ENCODE peak calls at places on chromosomes 2 and 18, in five cellular contexts. One of them, this sample, is unnamed.

GRCh38 chr18:52345428-52345827 is 5.4 kb downstream of the DCC start:
- DNase-seq in Peyer's patch: no peak
- DNase-seq in HCT116: no peak
- DNase-seq in body of pancreas: no peak
- DNase-seq in GM23338: no peak
- DNase-seq in this sample: no peak

GRCh38 chr2:138209009-138209408 is 244.7 kb downstream of the HNMT start:
- DNase-seq in Peyer's patch: no peak
- DNase-seq in HCT116: no peak
- DNase-seq in body of pancreas: no peak
- DNase-seq in GM23338: no peak
- DNase-seq in this sample: no peak

GRCh38 chr2:218995561-218995960 is 2.3 kb upstream of the CRYBA2 start:
- DNase-seq in Peyer's patch: no peak
- DNase-seq in HCT116: no peak
- DNase-seq in body of pancreas: no peak
- DNase-seq in GM23338: no peak
- DNase-seq in this sample: no peak

GRCh38 chr18:13292736-13293135 is 74.2 kb downstream of the LDLRAD4 start:
- DNase-seq in Peyer's patch: no peak
- DNase-seq in HCT116: no peak
- DNase-seq in body of pancreas: no peak
- DNase-seq in GM23338: peak
- DNase-seq in this sample: no peak

GRCh38 chr2:205687018-205687956 is 5.0 kb downstream of the NRP2 start:
- DNase-seq in Peyer's patch: peak
- DNase-seq in HCT116: no peak
- DNase-seq in body of pancreas: no peak
- DNase-seq in GM23338: no peak
- DNase-seq in this sample: no peak

GRCh38 chr2:111896576-111896975 is 1.8 kb upstream of the MERTK start:
- DNase-seq in Peyer's patch: no peak
- DNase-seq in HCT116: no peak
- DNase-seq in body of pancreas: no peak
- DNase-seq in GM23338: no peak
- DNase-seq in this sample: no peak

GRCh38 chr2:144519934-144520717 is at the start of gene ZEB2:
- DNase-seq in Peyer's patch: no peak
- DNase-seq in HCT116: peak
- DNase-seq in body of pancreas: peak
- DNase-seq in GM23338: peak
- DNase-seq in this sample: peak

GRCh38 chr2:39313575-39313974 is 69.8 kb upstream of the CDKL4 start:
- DNase-seq in Peyer's patch: no peak
- DNase-seq in HCT116: no peak
- DNase-seq in body of pancreas: no peak
- DNase-seq in GM23338: no peak
- DNase-seq in this sample: peak

GRCh38 chr2:157302492-157303099 is 23.0 kb downstream of the ERMN start:
- DNase-seq in Peyer's patch: no peak
- DNase-seq in HCT116: peak
- DNase-seq in body of pancreas: peak
- DNase-seq in GM23338: peak
- DNase-seq in this sample: no peak

GRCh38 chr2:39523308-39524044 is 86.4 kb upstream of the MAP4K3 start:
- DNase-seq in Peyer's patch: no peak
- DNase-seq in HCT116: peak
- DNase-seq in body of pancreas: no peak
- DNase-seq in GM23338: no peak
- DNase-seq in this sample: peak

GRCh38 chr18:63788447-63789096 is 13.4 kb downstream of the SERPINB7 start:
- DNase-seq in Peyer's patch: no peak
- DNase-seq in HCT116: peak
- DNase-seq in body of pancreas: peak
- DNase-seq in GM23338: no peak
- DNase-seq in this sample: peak

GRCh38 chr2:142037051-142037450 is 93.8 kb downstream of the LRP1B start:
- DNase-seq in Peyer's patch: no peak
- DNase-seq in HCT116: no peak
- DNase-seq in body of pancreas: no peak
- DNase-seq in GM23338: peak
- DNase-seq in this sample: no peak

GRCh38 chr2:64854773-64855237 is 134.4 kb upstream of the SLC1A4 start:
- DNase-seq in Peyer's patch: no peak
- DNase-seq in HCT116: no peak
- DNase-seq in body of pancreas: peak
- DNase-seq in GM23338: no peak
- DNase-seq in this sample: no peak

GRCh38 chr2:189336276-189336975 is 104.8 kb upstream of the WDR75 start:
- DNase-seq in Peyer's patch: no peak
- DNase-seq in HCT116: no peak
- DNase-seq in body of pancreas: no peak
- DNase-seq in GM23338: no peak
- DNase-seq in this sample: no peak

GRCh38 chr2:194103941-194104655 is 1552.9 kb upstream of the SLC39A10 start:
- DNase-seq in Peyer's patch: no peak
- DNase-seq in HCT116: no peak
- DNase-seq in body of pancreas: no peak
- DNase-seq in GM23338: no peak
- DNase-seq in this sample: no peak

GRCh38 chr2:220811952-220812570 is 760.0 kb downstream of the EPHA4 start:
- DNase-seq in Peyer's patch: no peak
- DNase-seq in HCT116: no peak
- DNase-seq in body of pancreas: no peak
- DNase-seq in GM23338: no peak
- DNase-seq in this sample: no peak

GRCh38 chr2:135657806-135658582 is 83.7 kb upstream of the UBXN4 start:
- DNase-seq in Peyer's patch: no peak
- DNase-seq in HCT116: no peak
- DNase-seq in body of pancreas: no peak
- DNase-seq in GM23338: no peak
- DNase-seq in this sample: no peak

GRCh38 chr2:152263902-152264301 is 71.1 kb upstream of the FMNL2 start:
- DNase-seq in Peyer's patch: no peak
- DNase-seq in HCT116: no peak
- DNase-seq in body of pancreas: no peak
- DNase-seq in GM23338: no peak
- DNase-seq in this sample: no peak

GRCh38 chr2:114807666-114808065 is 365.2 kb downstream of the DPP10 start:
- DNase-seq in Peyer's patch: no peak
- DNase-seq in HCT116: no peak
- DNase-seq in body of pancreas: no peak
- DNase-seq in GM23338: peak
- DNase-seq in this sample: no peak

GRCh38 chr2:46073540-46074018 is 223.6 kb upstream of the EPAS1 start:
- DNase-seq in Peyer's patch: no peak
- DNase-seq in HCT116: peak
- DNase-seq in body of pancreas: peak
- DNase-seq in GM23338: no peak
- DNase-seq in this sample: peak

GRCh38 chr18:9147440-9148238 is 11.1 kb downstream of the ANKRD12 start:
- DNase-seq in Peyer's patch: no peak
- DNase-seq in HCT116: peak
- DNase-seq in body of pancreas: peak
- DNase-seq in GM23338: peak
- DNase-seq in this sample: peak

GRCh38 chr18:5868218-5868904 is 27.0 kb downstream of the TMEM200C start:
- DNase-seq in Peyer's patch: no peak
- DNase-seq in HCT116: no peak
- DNase-seq in body of pancreas: peak
- DNase-seq in GM23338: peak
- DNase-seq in this sample: peak

DNA sequence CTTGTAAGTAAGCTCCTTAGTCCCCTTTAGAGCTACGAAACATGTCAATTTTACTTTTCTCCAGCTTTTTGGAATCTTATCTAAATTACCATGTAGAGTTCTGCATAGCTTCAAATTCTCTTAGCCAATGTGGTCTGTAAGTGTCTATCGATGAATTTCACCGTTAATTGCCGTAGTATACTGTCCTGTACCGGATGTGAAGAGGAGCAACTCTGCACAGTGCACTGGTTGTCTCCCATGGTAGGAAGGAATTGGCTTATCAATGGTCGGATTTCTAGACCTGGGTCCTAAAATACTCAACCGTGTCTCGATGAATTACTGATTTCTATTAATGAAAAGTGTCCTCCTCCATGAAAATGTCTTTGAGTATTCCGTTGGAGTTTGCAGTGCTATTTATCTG is 1.9 kb downstream of the NOP58 start:
- DNase-seq in Peyer's patch: no peak
- DNase-seq in HCT116: no peak
- DNase-seq in body of pancreas: no peak
- DNase-seq in GM23338: no peak
- DNase-seq in this sample: no peak
- H3K4me3 ChIP-seq in Peyer's patch: peak
- H3K4me3 ChIP-seq in HCT116: peak
- H3K4me3 ChIP-seq in body of pancreas: peak
- H3K4me3 ChIP-seq in GM23338: peak
- H3K4me3 ChIP-seq in this sample: peak

GRCh38 chr2:217947341-217948316 is 55.2 kb downstream of the TNS1 start:
- DNase-seq in Peyer's patch: peak
- DNase-seq in HCT116: peak
- DNase-seq in body of pancreas: no peak
- DNase-seq in GM23338: peak
- DNase-seq in this sample: no peak
- TF ChIP-seq CTCF in Peyer's patch: no peak
- TF ChIP-seq CTCF in HCT116: peak
- TF ChIP-seq CTCF in body of pancreas: peak
- TF ChIP-seq CTCF in GM23338: peak
- TF ChIP-seq CTCF in this sample: no peak

GRCh38 chr2:101775092-101775491 is 77.6 kb downstream of the MAP4K4 start:
- DNase-seq in Peyer's patch: no peak
- DNase-seq in HCT116: no peak
- DNase-seq in body of pancreas: no peak
- DNase-seq in GM23338: no peak
- DNase-seq in this sample: no peak

GRCh38 chr2:101771226-101771906 is 73.9 kb downstream of the MAP4K4 start:
- DNase-seq in Peyer's patch: no peak
- DNase-seq in HCT116: no peak
- DNase-seq in body of pancreas: no peak
- DNase-seq in GM23338: no peak
- DNase-seq in this sample: no peak

GRCh38 chr2:101770672-101771071 is 73.2 kb downstream of the MAP4K4 start:
- DNase-seq in Peyer's patch: no peak
- DNase-seq in HCT116: peak
- DNase-seq in body of pancreas: peak
- DNase-seq in GM23338: peak
- DNase-seq in this sample: no peak

GRCh38 chr2:101771911-101772321 is 74.4 kb downstream of the MAP4K4 start:
- DNase-seq in Peyer's patch: no peak
- DNase-seq in HCT116: no peak
- DNase-seq in body of pancreas: no peak
- DNase-seq in GM23338: no peak
- DNase-seq in this sample: no peak

GRCh38 chr2:101773137-101773536 is 75.6 kb downstream of the MAP4K4 start:
- DNase-seq in Peyer's patch: no peak
- DNase-seq in HCT116: no peak
- DNase-seq in body of pancreas: no peak
- DNase-seq in GM23338: peak
- DNase-seq in this sample: no peak
- H3K4me3 ChIP-seq in Peyer's patch: no peak
- H3K4me3 ChIP-seq in HCT116: no peak
- H3K4me3 ChIP-seq in body of pancreas: no peak
- H3K4me3 ChIP-seq in GM23338: peak
- H3K4me3 ChIP-seq in this sample: no peak

GRCh38 chr18:49234984-49235383 is 225.5 kb downstream of the DYM start:
- DNase-seq in Peyer's patch: no peak
- DNase-seq in HCT116: no peak
- DNase-seq in body of pancreas: no peak
- DNase-seq in GM23338: no peak
- DNase-seq in this sample: no peak

GRCh38 chr18:49243391-49243790 is 217.1 kb downstream of the DYM start:
- DNase-seq in Peyer's patch: no peak
- DNase-seq in HCT116: no peak
- DNase-seq in body of pancreas: no peak
- DNase-seq in GM23338: no peak
- DNase-seq in this sample: no peak

GRCh38 chr18:49241852-49242251 is 218.6 kb downstream of the DYM start:
- DNase-seq in Peyer's patch: no peak
- DNase-seq in HCT116: no peak
- DNase-seq in body of pancreas: no peak
- DNase-seq in GM23338: no peak
- DNase-seq in this sample: no peak

GRCh38 chr18:49237031-49237430 is 223.4 kb downstream of the DYM start:
- DNase-seq in Peyer's patch: no peak
- DNase-seq in HCT116: no peak
- DNase-seq in body of pancreas: no peak
- DNase-seq in GM23338: no peak
- DNase-seq in this sample: no peak

DNA sequence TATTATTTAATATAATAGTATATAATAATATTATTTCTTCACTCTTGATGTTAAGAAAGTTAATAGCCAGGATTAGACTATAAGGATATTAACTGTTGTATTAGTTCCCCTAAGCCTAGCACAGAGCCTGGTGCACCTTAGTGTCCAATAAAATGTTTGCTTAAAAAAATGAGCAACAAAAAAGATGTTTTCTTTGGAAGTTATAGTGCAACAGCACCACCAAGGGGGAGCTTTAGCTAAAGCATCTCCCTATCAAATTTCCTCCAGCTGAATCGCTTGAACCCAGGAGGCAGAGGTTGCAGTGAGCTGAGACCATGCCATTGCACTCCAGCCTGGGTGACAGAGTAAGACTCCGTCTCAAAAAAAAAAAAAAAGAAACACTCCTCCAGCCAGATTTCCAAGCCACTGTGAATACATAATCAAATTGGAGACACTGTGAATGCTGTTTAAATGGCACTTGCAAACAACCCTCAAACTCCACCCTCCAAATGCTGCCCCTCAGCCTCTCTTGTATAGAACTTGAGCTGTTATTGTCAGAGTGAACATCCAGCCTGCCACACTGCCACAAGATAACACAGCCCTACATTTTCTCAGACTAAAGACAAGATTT is 221.9 kb downstream of the DYM start:
- DNase-seq in Peyer's patch: no peak
- DNase-seq in HCT116: peak
- DNase-seq in body of pancreas: no peak
- DNase-seq in GM23338: peak
- DNase-seq in this sample: no peak
- TF ChIP-seq CTCF in Peyer's patch: peak
- TF ChIP-seq CTCF in HCT116: peak
- TF ChIP-seq CTCF in body of pancreas: peak
- TF ChIP-seq CTCF in GM23338: peak
- TF ChIP-seq CTCF in this sample: peak

GRCh38 chr2:29114514-29114840 is 738 bp upstream of the CLIP4 start:
- DNase-seq in Peyer's patch: no peak
- DNase-seq in HCT116: no peak
- DNase-seq in body of pancreas: peak
- DNase-seq in GM23338: no peak
- DNase-seq in this sample: no peak
- H3K4me3 ChIP-seq in Peyer's patch: peak
- H3K4me3 ChIP-seq in HCT116: peak
- H3K4me3 ChIP-seq in body of pancreas: no peak
- H3K4me3 ChIP-seq in GM23338: peak
- H3K4me3 ChIP-seq in this sample: no peak

This sample was measured in AG09309.